ENCODE peak calls at places on chromosome 21, in four cellular contexts. R is H1, T is K562, L is SK-N-SH. A is an unnamed sample.

GRCh38 chr21:25995283-25995682 is 175.3 kb downstream of the APP start:
- DNase-seq in T (no peak), R (no peak), L (no peak), A (no peak)

GRCh38 chr21:39647476-39647875 is 34.7 kb downstream of the B3GALT5 start:
- DNase-seq in T (no peak), L (no peak), R (no peak), A (no peak)

GRCh38 chr21:39559511-39559910 is 53.2 kb upstream of the B3GALT5 start:
- DNase-seq in L (no peak), T (no peak), R (no peak), A (no peak)

GRCh38 chr21:16965424-16965823 is 547.4 kb upstream of the CXADR start:
- DNase-seq in R (no peak), T (no peak), L (no peak), A (no peak)

GRCh38 chr21:41251961-41252642 is 64.5 kb upstream of the FAM3B start:
- DNase-seq in L (no peak), T (no peak), R (no peak), A (no peak)

GRCh38 chr21:39863111-39863510 is 4.1 kb upstream of the PCP4 start:
- DNase-seq in T (no peak), L (no peak), R (no peak), A (no peak)

GRCh38 chr21:39313042-39313456 is 383 bp downstream of the BRWD1 start:
- DNase-seq in T (peak; percentile 79), R (no peak), L (peak; percentile 58), A (peak; percentile 40)

GRCh38 chr21:42991992-42992740 is 17.8 kb downstream of the PKNOX1 start:
- DNase-seq in T (peak; percentile 60), L (no peak), R (no peak), A (no peak)

GRCh38 chr21:28235169-28235892 is 757.3 kb downstream of the LTN1 start:
- DNase-seq in R (no peak), L (no peak), T (no peak), A (peak; percentile 24)

GRCh38 chr21:34994646-34995631 is 54.2 kb downstream of the RUNX1 start:
- DNase-seq in T (peak; percentile 43), R (no peak), L (no peak), A (no peak)

DNA sequence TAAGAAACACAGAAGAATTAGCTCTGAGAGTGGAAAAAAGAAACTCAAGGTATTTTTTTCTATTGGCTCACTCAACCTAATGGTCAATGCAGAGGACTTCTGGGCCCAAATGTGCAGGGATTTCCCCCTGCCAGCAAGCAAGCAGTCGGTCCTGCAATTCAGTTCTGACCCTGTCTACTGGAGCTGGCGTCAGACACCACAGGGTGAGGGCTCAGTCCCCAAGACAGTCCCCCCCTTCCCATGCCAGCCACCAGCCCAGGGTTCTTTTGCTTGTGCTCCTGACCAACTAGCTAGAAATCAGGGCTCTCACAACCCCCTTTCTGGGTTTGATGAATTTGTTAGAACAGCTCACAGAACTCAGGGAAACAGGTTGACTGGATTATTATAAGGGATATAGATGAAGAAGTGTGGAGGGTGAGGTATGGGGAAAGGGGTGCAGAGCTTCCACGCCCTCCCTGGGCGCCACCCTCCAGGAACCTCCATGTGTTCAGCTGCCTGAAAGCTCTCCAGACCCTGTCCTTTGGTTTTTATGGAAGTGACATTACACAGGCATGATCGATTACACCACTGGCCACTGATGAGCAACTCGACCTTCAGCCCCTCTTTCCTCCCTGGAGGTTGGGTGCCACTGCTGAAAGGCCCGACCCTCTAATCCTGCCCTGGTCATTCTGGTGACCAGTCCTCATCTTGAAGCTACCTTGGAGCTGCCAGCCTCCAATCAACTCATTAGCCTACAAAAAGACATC is 22.5 kb upstream of the PWP2 start:
- DNase-seq in T (no peak), L (no peak), R (no peak), A (no peak)
- TF ChIP-seq TEAD4 in T (no peak), L (no peak), R (no peak), A (no peak)

GRCh38 chr21:46274797-46275390 is 10.5 kb downstream of the MCM3AP start:
- DNase-seq in R (no peak), L (no peak), T (no peak), A (no peak)
- TF ChIP-seq TEAD4 in R (no peak), L (no peak), T (no peak), A (no peak)

GRCh38 chr21:46603228-46603627 is 1.7 kb downstream of the S100B start:
- DNase-seq in L (no peak), R (no peak), T (peak; percentile 44), A (no peak)
- TF ChIP-seq TEAD4 in L (no peak), R (peak; percentile 17), T (no peak), A (no peak)

GRCh38 chr21:37829447-37829846 is 86.8 kb downstream of the KCNJ6 start:
- DNase-seq in L (no peak), T (no peak), R (no peak), A (no peak)

GRCh38 chr21:37828515-37828914 is 87.7 kb downstream of the KCNJ6 start:
- DNase-seq in R (no peak), T (no peak), L (no peak), A (no peak)

GRCh38 chr21:37833301-37833700 is 83.0 kb downstream of the KCNJ6 start:
- DNase-seq in R (no peak), T (no peak), L (no peak), A (no peak)

GRCh38 chr21:37829043-37829442 is 87.2 kb downstream of the KCNJ6 start:
- DNase-seq in L (no peak), T (no peak), R (no peak), A (no peak)

GRCh38 chr21:37827878-37828277 is 88.4 kb downstream of the KCNJ6 start:
- DNase-seq in L (no peak), R (no peak), T (no peak), A (no peak)
- TF ChIP-seq TEAD4 in L (no peak), R (no peak), T (no peak), A (no peak)

DNA sequence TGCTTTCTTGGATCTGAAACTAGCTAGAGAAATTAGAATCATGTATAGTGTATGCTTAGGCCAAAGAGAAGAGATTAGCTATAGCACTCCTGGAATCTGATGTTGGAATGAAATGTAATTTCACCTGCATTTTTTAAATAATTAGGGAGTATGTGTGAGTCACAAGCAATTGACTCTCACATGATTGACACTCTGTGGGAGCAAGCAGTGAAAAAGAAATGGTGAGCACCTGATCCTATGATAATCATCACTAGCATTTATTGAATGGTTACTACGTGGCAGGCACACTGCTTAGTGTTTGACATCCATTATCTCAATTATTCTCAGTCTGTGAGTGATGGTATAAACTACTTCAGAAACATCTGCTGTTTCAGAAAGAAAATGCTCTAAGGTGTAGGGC is 176.6 kb downstream of the NRIP1 start:
- DNase-seq in T (no peak), L (no peak), R (no peak), A (no peak)
- TF ChIP-seq TEAD4 in T (no peak), L (no peak), R (no peak), A (no peak)

GRCh38 chr21:36261459-36261858 is 58.5 kb upstream of the MORC3 start:
- DNase-seq in T (no peak), L (no peak), R (no peak), A (no peak)

GRCh38 chr21:36260802-36261201 is 59.2 kb upstream of the MORC3 start:
- DNase-seq in T (no peak), R (no peak), L (no peak), A (no peak)

GRCh38 chr21:36265431-36265830 is 54.6 kb upstream of the MORC3 start:
- DNase-seq in T (no peak), L (no peak), R (no peak), A (no peak)

GRCh38 chr21:36260030-36260787 is 59.8 kb upstream of the MORC3 start:
- DNase-seq in L (peak; percentile 70), R (no peak), T (peak; percentile 63), A (peak; percentile 34)

GRCh38 chr21:36263797-36264196 is 56.2 kb upstream of the MORC3 start:
- DNase-seq in R (no peak), T (no peak), L (no peak), A (no peak)
- TF ChIP-seq TEAD4 in R (no peak), T (no peak), L (no peak), A (no peak)

GRCh38 chr21:32653326-32653901 is 41.2 kb upstream of the CFAP298 start:
- DNase-seq in L (peak; percentile 72), T (peak; percentile 65), R (no peak), A (peak; percentile 40)
- TF ChIP-seq TEAD4 in L (no peak), T (no peak), R (no peak), A (no peak)

GRCh38 chr21:46149205-46149901 is 6.0 kb downstream of the FTCD start:
- DNase-seq in R (no peak), T (no peak), L (no peak), A (peak; percentile 8)

GRCh38 chr21:46151261-46151988 is 4.0 kb downstream of the FTCD start:
- DNase-seq in R (no peak), T (no peak), L (no peak), A (peak; percentile 11)

GRCh38 chr21:46150073-46150472 is 5.3 kb downstream of the FTCD start:
- DNase-seq in L (no peak), T (no peak), R (no peak), A (peak; percentile 14)

GRCh38 chr21:46151989-46152938 is 3.1 kb downstream of the FTCD start:
- DNase-seq in R (peak; percentile 46), L (no peak), T (no peak), A (no peak)

DNA sequence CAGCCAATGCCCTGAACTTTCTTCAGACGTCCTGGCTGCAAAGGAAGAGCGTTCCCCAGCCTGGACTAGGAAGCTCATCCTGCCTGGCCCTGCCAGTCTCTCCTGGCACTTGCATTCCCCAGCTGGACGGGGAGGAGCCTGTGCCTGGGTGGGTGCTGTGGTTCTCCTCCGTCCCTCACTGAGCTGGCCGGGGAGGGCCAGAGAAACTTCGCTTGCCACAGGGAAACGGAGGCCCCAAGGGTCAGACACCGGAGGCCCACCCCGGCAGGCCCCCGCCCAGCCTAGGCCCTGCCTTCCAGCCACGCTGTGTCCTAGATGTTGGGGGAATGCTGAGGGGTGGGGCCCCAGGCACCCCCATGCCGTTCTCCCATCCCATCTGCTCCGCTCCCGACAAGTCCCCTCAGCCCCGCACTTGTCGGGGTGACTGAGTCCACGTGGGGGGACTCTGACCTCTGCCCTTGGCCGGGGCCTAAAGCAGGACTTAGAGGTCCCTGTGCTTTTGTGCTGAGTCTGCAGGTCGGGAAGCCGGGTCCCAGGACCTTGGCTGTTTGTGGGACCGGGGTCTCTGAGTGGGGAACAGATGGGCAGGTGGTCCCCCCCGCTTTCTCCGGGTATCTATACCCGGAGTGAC is 4.8 kb downstream of the FTCD start:
- DNase-seq in R (no peak), T (no peak), L (no peak), A (peak; percentile 9)
- TF ChIP-seq TEAD4 in R (no peak), T (no peak), L (no peak), A (no peak)

GRCh38 chr21:46661211-46661625 is 25.7 kb downstream of the PRMT2 start:
- DNase-seq in R (peak; percentile 82), L (peak; percentile 89), T (no peak), A (peak; percentile 74)
- TF ChIP-seq TEAD4 in R (no peak), L (no peak), T (no peak), A (no peak)

A was measured in WTC11.